ENCODE peak calls at places on chromosomes 2 and 18, in seven cellular contexts. S is activated effector memory CD4-positive, alpha-beta T cell treated with anti-CD3 and anti-CD28 coated beads, Interleukin-2, amount 50 U/mL, for 16 hours; Z is posterior cingulate gyrus; J is GM19239; M is activated CD4-positive, alpha-beta T cell treated with anti-CD3 and anti-CD28 coated beads, Interleukin-2, amount 50 U/mL, for 1 hour; Y is activated naive CD8-positive, alpha-beta T cell treated with anti-CD3 and anti-CD28 coated beads, Interleukin-2, amount 50 U/mL, for 24 hours; C is tibial nerve. L is an unnamed sample.

GRCh38 chr2:191218292-191218898 is 26.8 kb upstream of the MYO1B start:
- DNase-seq in C (no peak), J (no peak), Y (peak), M (peak), S (no peak), Z (peak), L (no peak)

GRCh38 chr18:78330761-78331160 is 648.9 kb upstream of the SALL3 start:
- DNase-seq in M (no peak), S (no peak), Y (no peak), J (no peak), Z (no peak), C (no peak), L (no peak)

GRCh38 chr18:69787825-69788547 is 159.7 kb downstream of the CD226 start:
- DNase-seq in M (no peak), Z (no peak), J (no peak), C (no peak), S (no peak), Y (no peak), L (no peak)

GRCh38 chr2:227248876-227249275 is 76.2 kb upstream of the MFF start:
- DNase-seq in C (no peak), Z (no peak), J (no peak), M (no peak), S (no peak), Y (no peak), L (no peak)

GRCh38 chr2:180291552-180292421 is 284.7 kb upstream of the CWC22 start:
- DNase-seq in Y (no peak), M (no peak), Z (no peak), J (no peak), C (no peak), S (no peak), L (no peak)

GRCh38 chr2:11337909-11338308 is 6.5 kb downstream of the ROCK2 start:
- DNase-seq in M (no peak), S (no peak), Z (no peak), C (no peak), Y (no peak), J (no peak), L (no peak)

GRCh38 chr2:104049433-104049832 is 804.5 kb upstream of the POU3F3 start:
- DNase-seq in J (no peak), M (no peak), C (no peak), Z (no peak), Y (no peak), S (no peak), L (peak)

GRCh38 chr2:134927195-134927594 is 8.6 kb downstream of the CCNT2 start:
- DNase-seq in S (no peak), J (no peak), M (no peak), C (no peak), Z (no peak), Y (no peak), L (no peak)

GRCh38 chr2:50613161-50613560 is 418.8 kb downstream of the NRXN1 start:
- DNase-seq in M (no peak), Y (no peak), Z (no peak), S (no peak), C (no peak), J (no peak), L (no peak)

GRCh38 chr2:96535331-96535730 is 1.2 kb upstream of the ARID5A start:
- DNase-seq in Z (no peak), C (no peak), Y (no peak), J (no peak), S (no peak), M (no peak), L (no peak)

GRCh38 chr18:845152-845819 is 33.2 kb upstream of the YES1 start:
- DNase-seq in M (no peak), C (no peak), J (no peak), S (no peak), Y (no peak), Z (no peak), L (no peak)

GRCh38 chr2:61775956-61776570 is 77.8 kb downstream of the FAM161A start:
- DNase-seq in J (peak), S (no peak), Y (no peak), M (no peak), Z (no peak), C (no peak), L (no peak)

GRCh38 chr18:73626859-73627258 is 520.8 kb downstream of the FBXO15 start:
- DNase-seq in M (no peak), Z (no peak), J (no peak), S (no peak), Y (no peak), C (no peak), L (no peak)

GRCh38 chr18:48460929-48461583 is 51.9 kb upstream of the ZBTB7C start:
- DNase-seq in S (no peak), Z (no peak), C (no peak), J (no peak), M (no peak), Y (no peak), L (no peak)

GRCh38 chr2:42978175-42978886 is 185.9 kb upstream of the HAAO start:
- DNase-seq in S (peak), Z (no peak), M (no peak), J (no peak), C (peak), Y (no peak), L (no peak)

GRCh38 chr2:162333968-162334367 is 10.0 kb upstream of the GCA start:
- DNase-seq in M (peak), S (peak), J (no peak), Z (peak), C (no peak), Y (no peak), L (no peak)

GRCh38 chr2:207491954-207492353 is 37.8 kb upstream of the CREB1 start:
- DNase-seq in Z (no peak), C (no peak), M (no peak), S (no peak), Y (no peak), J (no peak), L (no peak)

GRCh38 chr2:211455225-211455841 is 898.9 kb downstream of the CPS1 start:
- DNase-seq in Z (peak), S (no peak), C (no peak), J (peak), Y (peak), M (no peak), L (no peak)

GRCh38 chr2:120769076-120769786 is 33.6 kb downstream of the GLI2 start:
- DNase-seq in C (no peak), S (peak), M (no peak), Z (no peak), Y (no peak), J (no peak), L (no peak)

GRCh38 chr2:133942363-133942762 is 311.5 kb upstream of the MGAT5 start:
- DNase-seq in J (no peak), Y (no peak), M (no peak), S (no peak), Z (no peak), C (no peak), L (no peak)

L was measured in gastrocnemius medialis.